ENCODE peak calls at places on chromosomes 6 and 20, in seven cellular contexts. S, J, E, W, N, G and T are unnamed samples.

GRCh38 chr6:122408240-122408639 is 8.8 kb downstream of the HSF2 start:
- DNase-seq in G (no peak), S (no peak), J (no peak), N (no peak), E (no peak), W (no peak), T (no peak)

GRCh38 chr20:53834749-53835148 is 235.6 kb downstream of the BCAS1 start:
- DNase-seq in E (no peak), W (no peak), N (no peak), J (no peak), G (no peak), S (no peak), T (no peak)

GRCh38 chr6:47278545-47278944 is 31.2 kb downstream of the TNFRSF21 start:
- DNase-seq in W (no peak), N (peak; percentile 65), G (peak; percentile 53), J (peak; percentile 74), S (peak; percentile 40), E (no peak), T (no peak)

GRCh38 chr6:113595921-113596376 is 261.2 kb upstream of the MARCKS start:
- DNase-seq in N (no peak), G (no peak), J (no peak), S (no peak), W (no peak), E (no peak), T (no peak)

GRCh38 chr6:41527721-41528408 is 18.3 kb upstream of the FOXP4 start:
- DNase-seq in E (no peak), N (no peak), J (no peak), W (no peak), G (no peak), S (peak; percentile 63), T (no peak)

GRCh38 chr6:11364971-11365397 is 132.5 kb upstream of the NEDD9 start:
- DNase-seq in G (no peak), S (peak; percentile 51), W (no peak), E (no peak), N (no peak), J (peak; percentile 92), T (no peak)

GRCh38 chr20:21609221-21609620 is 95.4 kb upstream of the NKX2-2 start:
- DNase-seq in J (no peak), E (no peak), N (no peak), G (no peak), W (no peak), S (no peak), T (no peak)

GRCh38 chr20:8007490-8007889 is 12.1 kb downstream of the TMX4 start:
- DNase-seq in W (no peak), G (no peak), E (no peak), S (no peak), N (no peak), J (no peak), T (no peak)

GRCh38 chr20:1569417-1569861 is 11.9 kb upstream of the SIRPD start:
- DNase-seq in W (no peak), S (peak; percentile 1), J (peak; percentile 68), G (peak; percentile 89), E (no peak), N (no peak), T (no peak)

GRCh38 chr20:59571151-59571550 is 33.2 kb upstream of the PHACTR3 start:
- DNase-seq in G (no peak), W (no peak), N (no peak), E (no peak), J (no peak), S (no peak), T (no peak)

GRCh38 chr6:169827372-169827771 is 76.0 kb downstream of the ERMARD start:
- DNase-seq in N (no peak), W (no peak), G (no peak), J (no peak), S (no peak), E (no peak), T (no peak)

GRCh38 chr20:48236485-48237055 is 451.3 kb upstream of the SULF2 start:
- DNase-seq in S (peak; percentile 20), N (no peak), W (no peak), E (no peak), J (no peak), G (no peak), T (no peak)

GRCh38 chr20:63699466-63700198 is 3.2 kb downstream of the TNFRSF6B start:
- DNase-seq in N (no peak), S (no peak), W (no peak), G (no peak), E (no peak), J (no peak), T (no peak)

GRCh38 chr6:28922004-28922840 is 1.6 kb downstream of the TRIM27 start:
- DNase-seq in E (no peak), J (peak; percentile 23), G (peak; percentile 42), S (peak; percentile 67), W (no peak), N (no peak), T (no peak)